ENCODE peak calls at places on chromosome 2, in five cellular contexts. One of them, this sample, is unnamed. For H3K36me3 and H3K27me3, the result is how much of the 10 kb centered on the place peaks cover.

GRCh38 chr2:100903534-100904258 is 83.8 kb downstream of the NPAS2 start:
- DNase-seq in GM23338: peak
- DNase-seq in PC-9: peak
- DNase-seq in endothelial cell of umbilical vein: no peak
- DNase-seq in neuronal stem cell: no peak
- DNase-seq in this sample: no peak

GRCh38 chr2:39689876-39690275 is 24.2 kb downstream of the TMEM178A start:
- DNase-seq in neuronal stem cell: no peak
- DNase-seq in endothelial cell of umbilical vein: no peak
- DNase-seq in PC-9: no peak
- DNase-seq in GM23338: no peak
- DNase-seq in this sample: no peak

GRCh38 chr2:231336700-231337099 is 58.8 kb upstream of the B3GNT7 start:
- DNase-seq in neuronal stem cell: no peak
- DNase-seq in GM23338: no peak
- DNase-seq in endothelial cell of umbilical vein: no peak
- DNase-seq in PC-9: no peak
- DNase-seq in this sample: no peak

GRCh38 chr2:62495777-62496176 is 10.2 kb downstream of the TMEM17 start:
- DNase-seq in PC-9: no peak
- DNase-seq in GM23338: no peak
- DNase-seq in neuronal stem cell: no peak
- DNase-seq in endothelial cell of umbilical vein: no peak
- DNase-seq in this sample: no peak

GRCh38 chr2:28276076-28276618 is 116.5 kb upstream of the FOSL2 start:
- DNase-seq in GM23338: no peak
- DNase-seq in endothelial cell of umbilical vein: peak
- DNase-seq in PC-9: peak
- DNase-seq in neuronal stem cell: no peak
- DNase-seq in this sample: no peak

GRCh38 chr2:71930073-71930681 is 217.5 kb downstream of the CYP26B1 start:
- DNase-seq in PC-9: no peak
- DNase-seq in neuronal stem cell: no peak
- DNase-seq in endothelial cell of umbilical vein: no peak
- DNase-seq in GM23338: no peak
- DNase-seq in this sample: peak

GRCh38 chr2:28544405-28544914 is 48.6 kb downstream of the PLB1 start:
- DNase-seq in PC-9: peak
- DNase-seq in neuronal stem cell: peak
- DNase-seq in endothelial cell of umbilical vein: peak
- DNase-seq in GM23338: no peak
- DNase-seq in this sample: no peak

GRCh38 chr2:144460981-144461766 is 58.7 kb downstream of the ZEB2 start:
- DNase-seq in PC-9: no peak
- DNase-seq in GM23338: no peak
- DNase-seq in neuronal stem cell: no peak
- DNase-seq in endothelial cell of umbilical vein: no peak
- DNase-seq in this sample: no peak

GRCh38 chr2:43210467-43211303 is 15.7 kb downstream of the ZFP36L2 start:
- DNase-seq in PC-9: no peak
- DNase-seq in endothelial cell of umbilical vein: no peak
- DNase-seq in GM23338: no peak
- DNase-seq in neuronal stem cell: no peak
- DNase-seq in this sample: no peak

GRCh38 chr2:62741954-62742722 is 36.6 kb downstream of the EHBP1 start:
- DNase-seq in GM23338: no peak
- DNase-seq in endothelial cell of umbilical vein: no peak
- DNase-seq in PC-9: no peak
- DNase-seq in neuronal stem cell: no peak
- DNase-seq in this sample: no peak

GRCh38 chr2:38187416-38188127 is 111.6 kb upstream of the CYP1B1 start:
- DNase-seq in endothelial cell of umbilical vein: peak
- DNase-seq in PC-9: no peak
- DNase-seq in neuronal stem cell: no peak
- DNase-seq in GM23338: no peak
- DNase-seq in this sample: no peak

GRCh38 chr2:237737196-237737865 is 61.2 kb upstream of the RBM44 start:
- DNase-seq in endothelial cell of umbilical vein: no peak
- DNase-seq in GM23338: no peak
- DNase-seq in PC-9: no peak
- DNase-seq in neuronal stem cell: no peak
- DNase-seq in this sample: no peak

GRCh38 chr2:74201596-74201995 is 3.2 kb downstream of the MTHFD2 start:
- DNase-seq in endothelial cell of umbilical vein: no peak
- DNase-seq in PC-9: peak
- DNase-seq in GM23338: no peak
- DNase-seq in neuronal stem cell: no peak
- DNase-seq in this sample: no peak

GRCh38 chr2:124325667-124326425 is 300.8 kb downstream of the CNTNAP5 start:
- DNase-seq in endothelial cell of umbilical vein: no peak
- DNase-seq in GM23338: peak
- DNase-seq in neuronal stem cell: no peak
- DNase-seq in PC-9: no peak
- DNase-seq in this sample: no peak

GRCh38 chr2:102481931-102482330 is 8.9 kb downstream of the SLC9A4 start:
- DNase-seq in endothelial cell of umbilical vein: no peak
- DNase-seq in GM23338: no peak
- DNase-seq in neuronal stem cell: no peak
- DNase-seq in PC-9: no peak
- DNase-seq in this sample: no peak

GRCh38 chr2:14901740-14902139 is 269.2 kb downstream of the LRATD1 start:
- DNase-seq in PC-9: no peak
- DNase-seq in GM23338: no peak
- DNase-seq in neuronal stem cell: no peak
- DNase-seq in endothelial cell of umbilical vein: no peak
- DNase-seq in this sample: no peak

GRCh38 chr2:44801289-44801675 is 140.2 kb upstream of the SIX3 start:
- DNase-seq in GM23338: peak
- DNase-seq in neuronal stem cell: no peak
- DNase-seq in endothelial cell of umbilical vein: no peak
- DNase-seq in PC-9: no peak
- DNase-seq in this sample: peak

GRCh38 chr2:197248001-197248401 is 62.6 kb downstream of the ANKRD44 start:
- DNase-seq in PC-9: no peak
- DNase-seq in GM23338: no peak
- DNase-seq in neuronal stem cell: no peak
- DNase-seq in endothelial cell of umbilical vein: no peak
- DNase-seq in this sample: no peak

GRCh38 chr2:201639205-201639604 is 4.1 kb downstream of the TMEM237 start:
- DNase-seq in PC-9: no peak
- DNase-seq in endothelial cell of umbilical vein: no peak
- DNase-seq in GM23338: no peak
- DNase-seq in neuronal stem cell: no peak
- DNase-seq in this sample: no peak

GRCh38 chr2:56448999-56449431 is 265.2 kb downstream of the CCDC85A start:
- DNase-seq in GM23338: peak
- DNase-seq in PC-9: no peak
- DNase-seq in endothelial cell of umbilical vein: no peak
- DNase-seq in neuronal stem cell: peak
- DNase-seq in this sample: no peak

GRCh38 chr2:9343524-9343923 is 79.8 kb downstream of the ITGB1BP1 start:
- DNase-seq in endothelial cell of umbilical vein: no peak
- DNase-seq in neuronal stem cell: no peak
- DNase-seq in GM23338: no peak
- DNase-seq in PC-9: no peak
- DNase-seq in this sample: no peak

GRCh38 chr2:111900859-111901258 is 2.5 kb downstream of the MERTK start:
- DNase-seq in GM23338: peak
- DNase-seq in PC-9: no peak
- DNase-seq in neuronal stem cell: no peak
- DNase-seq in endothelial cell of umbilical vein: peak
- DNase-seq in this sample: peak

GRCh38 chr2:226794751-226795171 is 4.9 kb downstream of the IRS1 start:
- DNase-seq in PC-9: peak
- DNase-seq in GM23338: peak
- DNase-seq in endothelial cell of umbilical vein: no peak
- DNase-seq in neuronal stem cell: no peak
- DNase-seq in this sample: peak

GRCh38 chr2:20496069-20496468 is 49.2 kb downstream of the RHOB start:
- DNase-seq in GM23338: no peak
- DNase-seq in neuronal stem cell: no peak
- DNase-seq in PC-9: peak
- DNase-seq in endothelial cell of umbilical vein: no peak
- DNase-seq in this sample: no peak

GRCh38 chr2:158973511-158973956 is 5.1 kb downstream of the TANC1 start:
- DNase-seq in neuronal stem cell: no peak
- DNase-seq in endothelial cell of umbilical vein: no peak
- DNase-seq in GM23338: no peak
- DNase-seq in PC-9: no peak
- DNase-seq in this sample: no peak

GRCh38 chr2:231347081-231347480 is 48.4 kb upstream of the B3GNT7 start:
- DNase-seq in PC-9: no peak
- DNase-seq in neuronal stem cell: no peak
- DNase-seq in GM23338: no peak
- DNase-seq in endothelial cell of umbilical vein: no peak
- DNase-seq in this sample: no peak

GRCh38 chr2:54638103-54638502 is 85.4 kb upstream of the EML6 start:
- DNase-seq in PC-9: no peak
- DNase-seq in endothelial cell of umbilical vein: no peak
- DNase-seq in neuronal stem cell: no peak
- DNase-seq in GM23338: no peak
- DNase-seq in this sample: no peak

GRCh38 chr2:121356058-121356640 is 71.1 kb upstream of the TFCP2L1 start:
- DNase-seq in neuronal stem cell: peak
- DNase-seq in PC-9: peak
- DNase-seq in GM23338: peak
- DNase-seq in endothelial cell of umbilical vein: peak
- DNase-seq in this sample: peak
- H3K36me3 ChIP-seq in neuronal stem cell: under half
- H3K36me3 ChIP-seq in PC-9: under half
- H3K36me3 ChIP-seq in GM23338: under half
- H3K36me3 ChIP-seq in endothelial cell of umbilical vein: under half
- H3K36me3 ChIP-seq in this sample: under half

DNA sequence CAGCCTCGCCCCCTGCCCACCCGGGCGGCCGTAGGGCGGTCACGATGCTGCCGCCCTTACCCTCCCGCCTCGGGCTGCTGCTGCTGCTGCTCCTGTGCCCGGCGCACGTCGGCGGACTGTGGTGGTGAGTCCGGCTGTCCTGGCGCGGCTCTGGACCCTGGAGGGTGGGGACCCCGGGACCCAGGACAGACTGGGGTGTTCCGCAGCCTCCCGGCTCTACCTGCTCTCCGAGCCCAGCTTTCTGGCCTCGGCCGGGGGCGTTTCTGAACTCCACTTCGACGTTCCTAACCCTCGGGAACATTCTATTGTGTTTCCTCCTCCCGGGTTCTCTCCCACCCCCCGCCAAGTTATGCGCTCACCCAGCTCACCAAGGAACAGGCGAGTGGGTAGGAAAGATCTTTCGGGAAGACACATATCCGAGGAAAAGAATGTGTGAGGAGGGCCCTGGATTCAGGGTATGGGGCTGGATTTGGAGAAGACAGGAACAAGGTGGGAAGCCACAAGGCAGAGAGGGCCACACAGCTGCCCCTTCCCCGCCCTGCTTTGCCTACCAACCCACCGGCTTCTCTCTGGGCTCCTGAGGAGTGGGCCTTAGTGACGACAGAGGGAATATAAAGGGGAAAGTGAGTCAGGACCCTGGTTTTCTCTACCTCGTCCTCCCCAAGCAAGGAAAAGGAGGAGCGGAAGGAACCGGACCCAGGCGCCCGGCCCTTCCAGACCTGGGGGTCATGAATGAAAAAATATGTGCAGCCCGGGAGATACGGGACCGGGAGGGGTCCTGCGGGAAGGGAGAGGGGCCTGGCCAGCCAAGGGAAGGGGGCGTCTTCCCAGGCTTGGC is 608 bp downstream of the WNT6 start:
- DNase-seq in neuronal stem cell: no peak
- DNase-seq in endothelial cell of umbilical vein: no peak
- DNase-seq in GM23338: no peak
- DNase-seq in PC-9: no peak
- DNase-seq in this sample: peak
- H3K27me3 ChIP-seq in neuronal stem cell: half or more
- H3K27me3 ChIP-seq in endothelial cell of umbilical vein: half or more
- H3K27me3 ChIP-seq in GM23338: half or more
- H3K27me3 ChIP-seq in PC-9: under half
- H3K27me3 ChIP-seq in this sample: half or more

GRCh38 chr2:200089756-200090109 is 134.4 kb downstream of the MAIP1 start:
- DNase-seq in GM23338: no peak
- DNase-seq in PC-9: no peak
- DNase-seq in endothelial cell of umbilical vein: no peak
- DNase-seq in neuronal stem cell: no peak
- DNase-seq in this sample: no peak
- H3K36me3 ChIP-seq in GM23338: under half
- H3K36me3 ChIP-seq in PC-9: under half
- H3K36me3 ChIP-seq in endothelial cell of umbilical vein: under half
- H3K36me3 ChIP-seq in neuronal stem cell: under half
- H3K36me3 ChIP-seq in this sample: under half

DNA sequence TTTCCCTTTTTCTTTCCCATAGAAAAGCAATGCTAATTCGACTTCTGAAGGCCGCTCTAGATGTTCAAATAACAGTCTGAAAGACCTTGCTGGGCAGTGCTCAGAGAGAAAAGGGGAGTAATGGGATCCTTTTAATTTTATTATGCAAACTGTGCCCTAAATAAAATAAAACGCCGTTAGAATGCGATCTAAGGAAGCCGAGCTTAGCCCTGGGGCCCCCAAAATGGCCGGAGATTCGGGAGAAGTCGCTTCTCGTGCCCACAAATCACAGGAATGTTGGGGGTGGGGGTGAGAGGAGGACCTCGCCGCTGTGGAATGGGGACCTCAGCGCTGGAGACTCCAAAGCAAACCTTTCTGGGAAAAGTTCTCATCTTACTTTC is 8.4 kb upstream of the POU3F3 start:
- DNase-seq in neuronal stem cell: no peak
- DNase-seq in PC-9: no peak
- DNase-seq in endothelial cell of umbilical vein: no peak
- DNase-seq in GM23338: peak
- DNase-seq in this sample: peak
- H3K27me3 ChIP-seq in neuronal stem cell: half or more
- H3K27me3 ChIP-seq in PC-9: under half
- H3K27me3 ChIP-seq in endothelial cell of umbilical vein: half or more
- H3K27me3 ChIP-seq in GM23338: half or more
- H3K27me3 ChIP-seq in this sample: half or more

This sample was measured in H7.